ENCODE peak calls at places on chromosomes 13 and 19, in seven cellular contexts. G is AG04449, X is dorsolateral prefrontal cortex, F is NB4, P is upper lobe of right lung, Y is ascending aorta, N is right atrium auricular region. D is an unnamed sample.

GRCh38 chr13:43291289-43292055 is 268.1 kb downstream of the DNAJC15 start:
- DNase-seq in N (no peak), X (no peak), G (no peak), F (no peak), Y (no peak), P (no peak), D (no peak)

GRCh38 chr13:71880753-71881541 is 13.9 kb upstream of the DACH1 start:
- DNase-seq in P (no peak), G (no peak), X (no peak), N (no peak), Y (no peak), F (no peak), D (no peak)

GRCh38 chr13:74040200-74040599 is 94.0 kb downstream of the KLF12 start:
- DNase-seq in X (no peak), G (no peak), P (no peak), F (peak; percentile 57), Y (no peak), N (no peak), D (peak; percentile 28)

GRCh38 chr13:97109841-97110492 is 112.2 kb upstream of the MBNL2 start:
- DNase-seq in F (peak; percentile 95), G (peak; percentile 52), X (peak; percentile 85), P (peak; percentile 95), Y (peak; percentile 66), N (peak; percentile 95), D (peak; percentile 77)

GRCh38 chr19:7925171-7925837 is 631 bp downstream of the CTXN1 start:
- DNase-seq in G (no peak), F (peak; percentile 87), N (no peak), X (no peak), Y (no peak), P (peak; percentile 85), D (peak; percentile 91)

GRCh38 chr13:51714663-51715168 is 89.2 kb downstream of the DHRS12 start:
- DNase-seq in G (peak; percentile 44), F (peak; percentile 82), X (no peak), N (no peak), P (no peak), Y (no peak), D (no peak)

GRCh38 chr13:66492479-66492878 is 737.7 kb downstream of the PCDH9 start:
- DNase-seq in N (no peak), Y (no peak), P (no peak), F (no peak), G (no peak), X (no peak), D (peak; percentile 14)

GRCh38 chr19:32421589-32422361 is 16.2 kb downstream of the DPY19L3 start:
- DNase-seq in G (no peak), Y (no peak), N (no peak), X (no peak), F (peak; percentile 89), P (no peak), D (no peak)

GRCh38 chr13:77230560-77230959 is 96.3 kb downstream of the MYCBP2 start:
- DNase-seq in P (no peak), X (no peak), G (no peak), N (no peak), F (no peak), Y (no peak), D (peak; percentile 52)

GRCh38 chr19:13152854-13153626 is 2.8 kb downstream of the IER2 start:
- DNase-seq in G (no peak), P (peak; percentile 96), F (peak; percentile 94), Y (peak; percentile 86), N (peak; percentile 98), X (peak; percentile 98), D (peak; percentile 95)

GRCh38 chr19:17829855-17830566 is 8.7 kb upstream of the INSL3 start:
- DNase-seq in Y (no peak), F (no peak), P (no peak), G (no peak), X (no peak), N (no peak), D (no peak)

GRCh38 chr19:12868540-12869112 is 12.6 kb downstream of the DNASE2 start:
- DNase-seq in P (no peak), N (no peak), Y (no peak), X (no peak), G (no peak), F (no peak), D (peak; percentile 44)

GRCh38 chr13:40484981-40485380 is 181.5 kb downstream of the FOXO1 start:
- DNase-seq in P (no peak), G (no peak), X (no peak), Y (no peak), F (no peak), N (no peak), D (peak; percentile 28)

GRCh38 chr13:88162076-88162702 is 491.0 kb downstream of the SLITRK5 start:
- DNase-seq in G (no peak), N (no peak), F (no peak), Y (no peak), X (no peak), P (no peak), D (no peak)
- TF ChIP-seq CTCF in G (no peak), N (no peak), F (no peak), Y (no peak), X (no peak), P (no peak), D (no peak)

DNA sequence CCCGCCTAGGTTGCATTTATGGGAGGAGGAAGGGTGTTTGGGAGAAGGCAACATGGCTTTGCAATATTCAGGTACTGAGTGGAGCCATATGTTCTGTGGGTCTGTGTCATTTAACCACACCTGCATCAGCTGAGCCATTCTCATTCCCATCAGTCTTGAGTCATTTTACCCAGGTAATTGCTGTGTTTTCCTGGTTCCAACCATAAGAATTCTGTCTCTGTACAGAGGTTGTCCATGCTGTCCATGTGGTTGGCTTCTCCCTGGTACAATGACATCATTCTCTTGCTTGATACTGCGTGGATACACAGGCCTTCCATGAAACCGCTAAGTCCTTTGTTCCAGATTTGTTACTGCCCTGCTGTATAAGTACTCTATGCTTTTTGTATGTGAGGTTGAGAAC is 45.4 kb downstream of the RFC3 start:
- DNase-seq in Y (no peak), X (no peak), P (no peak), N (no peak), G (no peak), F (no peak), D (no peak)
- TF ChIP-seq CTCF in Y (no peak), X (no peak), P (no peak), N (no peak), G (no peak), F (no peak), D (no peak)

DNA sequence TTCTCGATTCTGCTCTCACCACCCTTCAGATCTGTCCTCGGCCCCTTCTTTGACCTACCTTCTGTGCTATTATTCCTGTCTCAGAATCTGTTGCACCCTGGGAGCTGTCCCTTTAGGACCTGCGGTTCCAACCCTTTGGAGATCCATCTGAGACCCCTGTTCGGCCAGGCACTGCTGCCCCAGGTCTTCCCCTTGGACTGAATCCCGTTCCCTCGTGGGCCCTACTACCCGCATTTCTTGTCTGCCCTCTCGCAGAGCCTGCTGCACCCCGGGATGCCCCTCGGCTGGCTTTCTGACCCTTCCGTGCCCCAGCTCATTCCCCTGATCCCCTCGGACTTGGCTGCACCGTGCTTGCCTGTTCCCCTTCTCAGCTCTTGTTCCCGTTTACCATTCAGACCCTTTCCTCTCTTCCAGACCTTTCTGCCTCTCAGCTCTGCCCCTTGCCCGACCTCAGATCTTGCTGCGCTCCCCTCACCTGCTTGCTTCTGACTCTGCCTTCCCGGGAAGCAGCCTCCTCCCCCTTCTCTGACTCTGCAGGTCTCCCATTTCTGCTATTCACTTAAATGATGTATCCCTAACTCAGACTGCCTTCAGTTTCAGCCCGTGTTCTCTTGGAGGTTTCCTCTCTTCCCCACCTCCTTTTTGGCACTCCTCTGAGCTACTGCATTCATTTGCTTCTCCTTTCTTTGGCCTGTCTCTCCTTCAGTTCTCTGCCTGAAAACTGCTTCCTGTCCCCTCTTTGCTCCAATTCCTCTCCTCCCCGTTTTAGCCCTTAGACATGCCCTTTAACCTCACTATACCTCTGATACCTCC is 1.1 kb downstream of the ARHGAP35 start:
- DNase-seq in Y (no peak), X (peak; percentile 27), F (peak; percentile 73), G (no peak), N (no peak), P (peak; percentile 68), D (peak; percentile 22)
- TF ChIP-seq CTCF in Y (no peak), X (no peak), F (no peak), G (no peak), N (no peak), P (no peak), D (no peak)

DNA sequence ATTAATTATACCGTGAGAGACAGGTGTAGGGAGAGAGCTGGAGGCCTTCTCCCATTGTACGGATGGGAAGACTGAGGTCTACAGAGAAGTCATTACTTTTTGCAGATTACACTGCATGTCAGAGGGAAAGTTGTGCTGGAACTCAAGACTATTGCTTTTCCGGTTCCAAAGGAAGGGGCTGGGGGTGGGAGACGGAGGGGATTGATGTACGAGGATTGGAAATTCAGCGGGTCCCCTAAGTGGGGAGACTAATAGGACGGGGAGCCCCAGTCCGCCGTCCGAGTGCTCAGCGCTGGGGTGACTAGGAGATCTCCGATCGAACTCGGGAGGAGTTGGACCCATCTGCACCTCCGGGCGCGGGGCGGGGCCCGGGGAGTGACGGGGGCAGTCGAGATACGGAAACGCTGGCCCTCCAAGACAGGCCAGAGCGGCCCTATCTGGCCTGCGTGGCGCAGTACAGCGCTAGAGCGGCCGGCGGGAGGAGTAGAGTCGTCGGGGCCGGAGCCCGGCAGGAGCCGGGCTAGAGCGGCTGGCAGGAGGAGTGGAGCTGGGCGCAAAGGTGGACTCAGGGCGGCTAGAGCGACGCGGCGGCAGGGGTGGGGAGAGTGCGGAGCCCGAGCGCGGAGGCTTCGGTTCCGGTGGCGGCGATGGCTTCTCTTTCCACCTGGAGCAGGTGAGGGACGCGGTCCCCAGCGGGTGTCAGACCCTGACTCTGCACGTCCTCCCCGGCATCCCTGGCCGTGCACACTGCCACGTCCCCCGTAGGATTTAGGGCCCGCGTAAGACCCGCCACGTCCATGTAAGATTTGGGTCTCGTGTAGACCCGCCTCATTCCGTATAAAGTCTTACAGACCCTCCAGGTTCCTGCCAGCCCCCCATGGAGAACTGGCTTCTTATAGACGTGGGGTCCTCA is 1.1 kb downstream of the ARHGEF1 start:
- DNase-seq in X (peak; percentile 93), G (peak; percentile 75), F (peak; percentile 93), Y (peak; percentile 84), N (peak; percentile 92), P (peak; percentile 98), D (peak; percentile 94)
- TF ChIP-seq CTCF in X (peak; percentile 60), G (peak; percentile 16), F (no peak), Y (no peak), N (no peak), P (peak; percentile 24), D (no peak)